ENCODE peak calls at places on chromosome 13, in four cellular contexts. One of them, this sample, is unnamed.

GRCh38 chr13:105276571-105276970 is 1258.9 kb downstream of the EFNB2 start:
- DNase-seq in astrocyte: no peak
- DNase-seq in fibroblast of lung: no peak
- DNase-seq in upper lobe of right lung: no peak
- DNase-seq in this sample: no peak

GRCh38 chr13:39506559-39507390 is 96.2 kb downstream of the LHFPL6 start:
- DNase-seq in fibroblast of lung: peak
- DNase-seq in upper lobe of right lung: no peak
- DNase-seq in astrocyte: peak
- DNase-seq in this sample: no peak

GRCh38 chr13:80341771-80342271 is 895 bp upstream of the SPRY2 start:
- DNase-seq in upper lobe of right lung: peak
- DNase-seq in astrocyte: peak
- DNase-seq in fibroblast of lung: peak
- DNase-seq in this sample: peak

GRCh38 chr13:85194482-85194881 is 604.7 kb downstream of the SLITRK6 start:
- DNase-seq in astrocyte: no peak
- DNase-seq in upper lobe of right lung: no peak
- DNase-seq in fibroblast of lung: no peak
- DNase-seq in this sample: no peak

GRCh38 chr13:23681253-23681652 is 111.0 kb downstream of the TNFRSF19 start:
- DNase-seq in upper lobe of right lung: no peak
- DNase-seq in fibroblast of lung: peak
- DNase-seq in astrocyte: peak
- DNase-seq in this sample: no peak

GRCh38 chr13:79646880-79647279 is 165.9 kb downstream of the NDFIP2 start:
- DNase-seq in astrocyte: no peak
- DNase-seq in fibroblast of lung: no peak
- DNase-seq in upper lobe of right lung: no peak
- DNase-seq in this sample: no peak

GRCh38 chr13:21060827-21061076 is 634 bp downstream of the LATS2 start:
- DNase-seq in fibroblast of lung: no peak
- DNase-seq in astrocyte: no peak
- DNase-seq in upper lobe of right lung: no peak
- DNase-seq in this sample: no peak

GRCh38 chr13:114130131-114130707 is 2.2 kb downstream of the RASA3 start:
- DNase-seq in astrocyte: no peak
- DNase-seq in upper lobe of right lung: no peak
- DNase-seq in fibroblast of lung: no peak
- DNase-seq in this sample: no peak

DNA sequence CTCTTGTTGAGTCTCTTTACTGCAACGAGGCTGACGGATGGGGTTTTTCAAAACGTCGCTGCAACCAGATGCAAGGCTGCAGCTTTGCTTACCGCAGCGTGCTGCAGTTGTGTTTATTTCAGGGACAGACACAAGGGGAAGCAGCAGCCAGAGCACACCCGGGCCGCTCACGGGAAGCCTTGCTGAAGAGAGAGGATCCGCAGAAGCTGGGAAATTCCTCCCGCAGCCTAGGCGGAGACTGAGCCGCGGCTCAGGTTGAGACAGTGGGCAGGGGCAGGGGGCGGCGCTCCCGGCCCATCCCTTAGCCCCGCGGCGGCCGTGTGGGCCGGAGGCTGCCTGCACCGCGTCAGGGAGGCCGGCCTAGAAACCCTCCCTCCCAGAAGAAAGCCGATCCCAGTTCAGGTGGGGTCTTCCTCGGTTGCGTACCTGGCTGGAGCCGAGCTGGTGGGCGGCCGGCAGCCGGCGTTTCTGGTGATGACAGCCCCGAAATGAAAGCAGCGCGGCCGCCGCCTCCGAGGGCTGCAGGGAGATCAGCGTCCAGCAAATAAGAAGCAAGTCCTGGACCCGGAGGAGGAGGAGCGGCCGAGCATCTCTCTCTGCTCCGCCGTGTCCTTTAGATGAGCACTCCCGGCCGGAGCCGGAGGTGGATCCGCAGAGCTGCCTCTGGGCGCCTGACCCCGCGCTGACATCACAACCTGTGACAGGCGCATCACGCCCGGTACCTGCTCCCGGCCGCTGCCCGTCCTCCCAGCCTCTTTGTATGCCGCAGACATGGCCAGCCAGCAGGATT is at the start of gene FRY:
- DNase-seq in upper lobe of right lung: peak
- DNase-seq in astrocyte: peak
- DNase-seq in fibroblast of lung: peak
- DNase-seq in this sample: peak
- TF ChIP-seq CTCF in upper lobe of right lung: no peak
- TF ChIP-seq CTCF in astrocyte: no peak
- TF ChIP-seq CTCF in fibroblast of lung: peak
- TF ChIP-seq CTCF in this sample: peak

GRCh38 chr13:51420681-51421476 is 32.0 kb downstream of the INTS6 start:
- DNase-seq in astrocyte: no peak
- DNase-seq in fibroblast of lung: no peak
- DNase-seq in upper lobe of right lung: no peak
- DNase-seq in this sample: no peak
- H3K4me3 ChIP-seq in astrocyte: no peak
- H3K4me3 ChIP-seq in fibroblast of lung: no peak
- H3K4me3 ChIP-seq in upper lobe of right lung: no peak
- H3K4me3 ChIP-seq in this sample: no peak

GRCh38 chr13:24737042-24737441 is 26.9 kb upstream of the RNF17 start:
- DNase-seq in astrocyte: no peak
- DNase-seq in fibroblast of lung: no peak
- DNase-seq in upper lobe of right lung: no peak
- DNase-seq in this sample: no peak
- TF ChIP-seq CTCF in astrocyte: no peak
- TF ChIP-seq CTCF in fibroblast of lung: no peak
- TF ChIP-seq CTCF in upper lobe of right lung: no peak
- TF ChIP-seq CTCF in this sample: no peak

GRCh38 chr13:112328936-112329335 is 47.2 kb upstream of the SPACA7 start:
- DNase-seq in astrocyte: no peak
- DNase-seq in fibroblast of lung: no peak
- DNase-seq in upper lobe of right lung: no peak
- DNase-seq in this sample: no peak

GRCh38 chr13:112330479-112331407 is 45.4 kb upstream of the SPACA7 start:
- DNase-seq in upper lobe of right lung: no peak
- DNase-seq in astrocyte: no peak
- DNase-seq in fibroblast of lung: no peak
- DNase-seq in this sample: no peak

GRCh38 chr13:112331675-112332074 is 44.5 kb upstream of the SPACA7 start:
- DNase-seq in astrocyte: no peak
- DNase-seq in upper lobe of right lung: no peak
- DNase-seq in fibroblast of lung: no peak
- DNase-seq in this sample: no peak

GRCh38 chr13:112330066-112330465 is 46.1 kb upstream of the SPACA7 start:
- DNase-seq in fibroblast of lung: no peak
- DNase-seq in upper lobe of right lung: no peak
- DNase-seq in astrocyte: no peak
- DNase-seq in this sample: no peak

DNA sequence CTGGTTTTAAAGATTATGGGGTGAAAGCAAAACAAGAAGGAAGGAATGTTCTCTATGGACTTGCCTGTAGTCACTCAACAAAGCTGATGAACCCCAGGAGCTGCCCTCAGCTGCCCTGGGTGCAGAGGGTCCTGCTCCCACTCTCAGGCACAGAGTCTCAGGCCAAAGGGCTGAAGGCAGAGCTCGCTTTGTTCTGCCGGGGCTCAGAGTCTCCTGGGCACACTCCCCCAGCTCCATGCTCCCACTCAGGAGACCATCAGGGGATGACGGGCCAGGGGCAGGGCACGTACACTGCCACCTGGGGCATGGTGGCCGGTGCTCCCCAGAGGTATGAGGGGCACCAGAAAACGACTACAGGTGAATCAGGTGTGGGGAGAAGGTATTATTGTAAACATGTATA is 46.8 kb upstream of the SPACA7 start:
- DNase-seq in astrocyte: no peak
- DNase-seq in upper lobe of right lung: no peak
- DNase-seq in fibroblast of lung: no peak
- DNase-seq in this sample: no peak
- H3K4me3 ChIP-seq in astrocyte: no peak
- H3K4me3 ChIP-seq in upper lobe of right lung: no peak
- H3K4me3 ChIP-seq in fibroblast of lung: no peak
- H3K4me3 ChIP-seq in this sample: no peak

DNA sequence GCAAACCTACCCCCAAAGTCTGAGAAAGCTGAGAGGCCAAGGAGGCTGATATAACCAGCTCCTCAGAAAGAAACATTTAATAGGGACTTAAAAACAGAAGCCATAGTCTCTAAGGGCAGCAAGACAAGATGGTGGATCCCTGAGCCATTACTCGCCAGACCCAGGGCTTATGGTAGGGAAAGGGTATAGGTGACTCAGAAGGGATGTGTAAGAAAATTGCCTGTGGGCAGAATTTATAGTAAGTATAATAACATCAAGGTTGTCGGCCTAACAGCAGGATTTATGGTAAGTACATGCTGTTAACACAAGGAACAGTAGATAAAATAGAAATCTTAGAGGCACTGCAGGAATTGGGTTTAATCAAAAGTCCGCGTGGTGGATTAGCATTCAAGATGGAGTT is 14.7 kb downstream of the KBTBD6 start:
- DNase-seq in upper lobe of right lung: no peak
- DNase-seq in astrocyte: no peak
- DNase-seq in fibroblast of lung: no peak
- DNase-seq in this sample: no peak
- TF ChIP-seq CTCF in upper lobe of right lung: no peak
- TF ChIP-seq CTCF in astrocyte: no peak
- TF ChIP-seq CTCF in fibroblast of lung: no peak
- TF ChIP-seq CTCF in this sample: no peak

GRCh38 chr13:110329798-110330461 is 22.8 kb downstream of the COL4A2 start:
- DNase-seq in astrocyte: peak
- DNase-seq in upper lobe of right lung: no peak
- DNase-seq in fibroblast of lung: peak
- DNase-seq in this sample: peak
- H3K4me3 ChIP-seq in astrocyte: peak
- H3K4me3 ChIP-seq in upper lobe of right lung: no peak
- H3K4me3 ChIP-seq in fibroblast of lung: no peak
- H3K4me3 ChIP-seq in this sample: no peak

DNA sequence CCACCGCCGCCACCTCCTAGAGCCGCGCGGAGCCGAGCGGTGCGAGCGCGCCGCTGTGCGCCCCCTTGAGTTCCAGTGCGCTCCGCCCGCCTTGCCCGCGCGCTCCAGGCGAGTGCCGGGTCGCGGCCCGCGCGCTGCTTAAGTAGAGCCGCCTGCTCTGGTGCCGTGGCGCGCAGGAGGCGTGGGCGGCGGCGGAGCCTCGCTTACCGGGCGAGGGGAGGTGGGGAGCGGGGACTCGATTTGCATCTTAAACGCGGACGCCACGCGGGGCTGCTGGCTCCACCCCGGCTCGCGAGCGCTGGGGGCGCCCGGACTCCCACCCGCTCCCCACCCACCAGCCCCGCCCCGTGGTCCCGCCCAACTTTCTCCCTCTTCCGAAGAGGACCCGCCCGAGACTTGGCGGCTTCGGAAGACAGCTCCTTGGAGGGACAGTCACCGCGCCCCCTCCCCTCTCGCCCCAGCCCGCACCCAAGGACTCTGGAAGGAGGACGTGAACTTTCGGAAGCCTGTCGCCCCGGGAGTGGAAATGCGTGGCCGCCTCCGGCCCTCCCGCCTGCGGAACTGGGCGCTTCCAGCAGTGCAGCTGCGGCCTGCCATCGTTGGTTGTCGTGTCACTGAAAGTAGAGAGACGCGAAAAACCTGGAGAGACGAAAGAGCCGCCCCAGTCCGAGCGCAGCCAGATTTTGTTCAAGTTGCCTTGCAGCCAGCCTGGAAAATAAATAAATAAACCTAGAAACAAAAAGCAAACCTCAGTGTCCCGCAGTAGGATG is at the start of gene KCTD12:
- DNase-seq in fibroblast of lung: peak
- DNase-seq in upper lobe of right lung: peak
- DNase-seq in astrocyte: peak
- DNase-seq in this sample: peak
- TF ChIP-seq CTCF in fibroblast of lung: peak
- TF ChIP-seq CTCF in upper lobe of right lung: peak
- TF ChIP-seq CTCF in astrocyte: no peak
- TF ChIP-seq CTCF in this sample: peak

DNA sequence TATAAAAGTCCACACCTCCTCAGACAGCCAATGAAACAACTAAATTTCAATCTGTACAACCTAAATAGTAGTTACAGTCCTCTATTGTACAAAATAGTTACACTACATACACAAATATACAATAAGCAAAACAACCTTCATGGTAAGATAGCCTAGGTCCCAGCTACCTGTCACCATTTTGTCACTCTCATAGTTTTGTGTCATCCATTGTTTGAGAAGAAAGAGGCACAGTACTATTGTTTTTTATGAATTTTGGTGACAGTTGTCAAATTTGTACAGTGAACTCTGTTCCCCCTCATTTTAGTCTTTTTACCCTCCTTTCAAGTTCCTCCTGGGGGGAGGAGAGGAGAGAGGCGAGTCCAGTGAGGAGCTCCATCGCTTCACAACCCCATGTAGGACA is 60.2 kb downstream of the SERP2 start:
- DNase-seq in fibroblast of lung: no peak
- DNase-seq in upper lobe of right lung: no peak
- DNase-seq in astrocyte: no peak
- DNase-seq in this sample: no peak
- H3K4me3 ChIP-seq in fibroblast of lung: peak
- H3K4me3 ChIP-seq in upper lobe of right lung: peak
- H3K4me3 ChIP-seq in astrocyte: peak
- H3K4me3 ChIP-seq in this sample: peak

GRCh38 chr13:96072392-96072791 is 17.5 kb upstream of the HS6ST3 start:
- DNase-seq in astrocyte: no peak
- DNase-seq in fibroblast of lung: no peak
- DNase-seq in upper lobe of right lung: no peak
- DNase-seq in this sample: no peak
- TF ChIP-seq CTCF in astrocyte: no peak
- TF ChIP-seq CTCF in fibroblast of lung: no peak
- TF ChIP-seq CTCF in upper lobe of right lung: no peak
- TF ChIP-seq CTCF in this sample: no peak